ENCODE peak calls at places on chromosome 6, in nine cellular contexts. One of them, this sample, is unnamed.

GRCh38 chr6:41644297-41644879 is 6.1 kb downstream of the MDFI start:
- DNase-seq in sigmoid colon: no peak
- DNase-seq in stomach: no peak
- DNase-seq in A549: no peak
- DNase-seq in transverse colon: no peak
- DNase-seq in ovary: no peak
- DNase-seq in H1: no peak
- DNase-seq in K562: no peak
- DNase-seq in tibial nerve: no peak
- DNase-seq in this sample: no peak

GRCh38 chr6:40999498-41000070 is 39.4 kb downstream of the UNC5CL start:
- DNase-seq in sigmoid colon: peak; percentile 82
- DNase-seq in stomach: peak; percentile 69
- DNase-seq in A549: peak; percentile 81
- DNase-seq in transverse colon: peak; percentile 49
- DNase-seq in ovary: peak; percentile 75
- DNase-seq in H1: peak; percentile 53
- DNase-seq in K562: peak; percentile 70
- DNase-seq in tibial nerve: peak; percentile 19
- DNase-seq in this sample: no peak

GRCh38 chr6:4105980-4106536 is 27.1 kb upstream of the FAM217A start:
- DNase-seq in sigmoid colon: no peak
- DNase-seq in stomach: no peak
- DNase-seq in A549: no peak
- DNase-seq in transverse colon: no peak
- DNase-seq in ovary: no peak
- DNase-seq in H1: no peak
- DNase-seq in K562: no peak
- DNase-seq in tibial nerve: no peak
- DNase-seq in this sample: no peak

GRCh38 chr6:160966493-160967229 is 24.9 kb upstream of the MAP3K4 start:
- DNase-seq in sigmoid colon: no peak
- DNase-seq in stomach: no peak
- DNase-seq in A549: no peak
- DNase-seq in transverse colon: no peak
- DNase-seq in ovary: no peak
- DNase-seq in H1: no peak
- DNase-seq in K562: no peak
- DNase-seq in tibial nerve: no peak
- DNase-seq in this sample: no peak

GRCh38 chr6:89346433-89346832 is 6.1 kb downstream of the UBE2J1 start:
- DNase-seq in sigmoid colon: no peak
- DNase-seq in stomach: no peak
- DNase-seq in A549: no peak
- DNase-seq in transverse colon: no peak
- DNase-seq in ovary: no peak
- DNase-seq in H1: peak; percentile 38
- DNase-seq in K562: no peak
- DNase-seq in tibial nerve: no peak
- DNase-seq in this sample: no peak

GRCh38 chr6:117317261-117317660 is 51.9 kb downstream of the VGLL2 start:
- DNase-seq in sigmoid colon: no peak
- DNase-seq in stomach: no peak
- DNase-seq in A549: peak; percentile 22
- DNase-seq in transverse colon: no peak
- DNase-seq in ovary: no peak
- DNase-seq in H1: no peak
- DNase-seq in K562: no peak
- DNase-seq in tibial nerve: no peak
- DNase-seq in this sample: no peak

GRCh38 chr6:34027445-34027936 is 118.4 kb downstream of the GRM4 start:
- DNase-seq in sigmoid colon: no peak
- DNase-seq in stomach: peak; percentile 71
- DNase-seq in A549: peak; percentile 24
- DNase-seq in transverse colon: peak; percentile 64
- DNase-seq in ovary: peak; percentile 42
- DNase-seq in H1: peak; percentile 29
- DNase-seq in K562: peak; percentile 90
- DNase-seq in tibial nerve: no peak
- DNase-seq in this sample: no peak

GRCh38 chr6:43825187-43826115 is 55.4 kb downstream of the VEGFA start:
- DNase-seq in sigmoid colon: no peak
- DNase-seq in stomach: no peak
- DNase-seq in A549: no peak
- DNase-seq in transverse colon: no peak
- DNase-seq in ovary: no peak
- DNase-seq in H1: no peak
- DNase-seq in K562: no peak
- DNase-seq in tibial nerve: no peak
- DNase-seq in this sample: no peak

GRCh38 chr6:153790048-153790447 is 249.0 kb upstream of the OPRM1 start:
- DNase-seq in sigmoid colon: no peak
- DNase-seq in stomach: no peak
- DNase-seq in A549: peak; percentile 43
- DNase-seq in transverse colon: no peak
- DNase-seq in ovary: no peak
- DNase-seq in H1: no peak
- DNase-seq in K562: no peak
- DNase-seq in tibial nerve: no peak
- DNase-seq in this sample: no peak

GRCh38 chr6:47275640-47276039 is 34.1 kb downstream of the TNFRSF21 start:
- DNase-seq in sigmoid colon: no peak
- DNase-seq in stomach: no peak
- DNase-seq in A549: no peak
- DNase-seq in transverse colon: no peak
- DNase-seq in ovary: no peak
- DNase-seq in H1: no peak
- DNase-seq in K562: no peak
- DNase-seq in tibial nerve: no peak
- DNase-seq in this sample: no peak

GRCh38 chr6:123794190-123794589 is 9.5 kb upstream of the NKAIN2 start:
- DNase-seq in sigmoid colon: no peak
- DNase-seq in stomach: no peak
- DNase-seq in A549: no peak
- DNase-seq in transverse colon: no peak
- DNase-seq in ovary: no peak
- DNase-seq in H1: no peak
- DNase-seq in K562: no peak
- DNase-seq in tibial nerve: no peak
- DNase-seq in this sample: no peak

GRCh38 chr6:111342913-111343312 is 140.1 kb downstream of the REV3L start:
- DNase-seq in sigmoid colon: no peak
- DNase-seq in stomach: no peak
- DNase-seq in A549: no peak
- DNase-seq in transverse colon: no peak
- DNase-seq in ovary: no peak
- DNase-seq in H1: no peak
- DNase-seq in K562: no peak
- DNase-seq in tibial nerve: no peak
- DNase-seq in this sample: no peak

GRCh38 chr6:161908872-161909271 is 635.0 kb upstream of the AGPAT4 start:
- DNase-seq in sigmoid colon: no peak
- DNase-seq in stomach: no peak
- DNase-seq in A549: no peak
- DNase-seq in transverse colon: no peak
- DNase-seq in ovary: no peak
- DNase-seq in H1: no peak
- DNase-seq in K562: no peak
- DNase-seq in tibial nerve: no peak
- DNase-seq in this sample: no peak

GRCh38 chr6:130870179-130870881 is 43.1 kb downstream of the SMLR1 start:
- DNase-seq in sigmoid colon: no peak
- DNase-seq in stomach: no peak
- DNase-seq in A549: no peak
- DNase-seq in transverse colon: no peak
- DNase-seq in ovary: no peak
- DNase-seq in H1: no peak
- DNase-seq in K562: no peak
- DNase-seq in tibial nerve: no peak
- DNase-seq in this sample: no peak

GRCh38 chr6:116482780-116483179 is 21.6 kb downstream of the CALHM6 start:
- DNase-seq in sigmoid colon: no peak
- DNase-seq in stomach: no peak
- DNase-seq in A549: no peak
- DNase-seq in transverse colon: no peak
- DNase-seq in ovary: no peak
- DNase-seq in H1: no peak
- DNase-seq in K562: no peak
- DNase-seq in tibial nerve: no peak
- DNase-seq in this sample: no peak

GRCh38 chr6:26054659-26054936 is 32.6 kb upstream of the HFE start:
- DNase-seq in sigmoid colon: no peak
- DNase-seq in stomach: no peak
- DNase-seq in A549: no peak
- DNase-seq in transverse colon: no peak
- DNase-seq in ovary: no peak
- DNase-seq in H1: no peak
- DNase-seq in K562: no peak
- DNase-seq in tibial nerve: no peak
- DNase-seq in this sample: no peak

GRCh38 chr6:116667620-116668019 is 946 bp downstream of the ZUP1 start:
- DNase-seq in sigmoid colon: no peak
- DNase-seq in stomach: no peak
- DNase-seq in A549: no peak
- DNase-seq in transverse colon: no peak
- DNase-seq in ovary: no peak
- DNase-seq in H1: no peak
- DNase-seq in K562: no peak
- DNase-seq in tibial nerve: no peak
- DNase-seq in this sample: no peak

GRCh38 chr6:137977814-137978213 is 110.8 kb downstream of the TNFAIP3 start:
- DNase-seq in sigmoid colon: no peak
- DNase-seq in stomach: no peak
- DNase-seq in A549: no peak
- DNase-seq in transverse colon: no peak
- DNase-seq in ovary: no peak
- DNase-seq in H1: no peak
- DNase-seq in K562: no peak
- DNase-seq in tibial nerve: no peak
- DNase-seq in this sample: no peak

GRCh38 chr6:149235130-149235561 is 82.4 kb upstream of the TAB2 start:
- DNase-seq in sigmoid colon: no peak
- DNase-seq in stomach: no peak
- DNase-seq in A549: peak; percentile 40
- DNase-seq in transverse colon: peak; percentile 33
- DNase-seq in ovary: no peak
- DNase-seq in H1: no peak
- DNase-seq in K562: no peak
- DNase-seq in tibial nerve: no peak
- DNase-seq in this sample: no peak

GRCh38 chr6:39923394-39923793 is 10.9 kb downstream of the MOCS1 start:
- DNase-seq in sigmoid colon: no peak
- DNase-seq in stomach: peak; percentile 89
- DNase-seq in A549: no peak
- DNase-seq in transverse colon: peak; percentile 79
- DNase-seq in ovary: no peak
- DNase-seq in H1: no peak
- DNase-seq in K562: no peak
- DNase-seq in tibial nerve: no peak
- DNase-seq in this sample: no peak

GRCh38 chr6:84779380-84779779 is 15.0 kb upstream of the TBX18 start:
- DNase-seq in sigmoid colon: no peak
- DNase-seq in stomach: no peak
- DNase-seq in A549: no peak
- DNase-seq in transverse colon: no peak
- DNase-seq in ovary: no peak
- DNase-seq in H1: no peak
- DNase-seq in K562: no peak
- DNase-seq in tibial nerve: no peak
- DNase-seq in this sample: no peak
- TF ChIP-seq CTCF in sigmoid colon: no peak
- TF ChIP-seq CTCF in stomach: no peak
- TF ChIP-seq CTCF in A549: no peak
- TF ChIP-seq CTCF in transverse colon: no peak
- TF ChIP-seq CTCF in ovary: no peak
- TF ChIP-seq CTCF in H1: peak; percentile 15
- TF ChIP-seq CTCF in K562: peak; percentile 30
- TF ChIP-seq CTCF in tibial nerve: no peak
- TF ChIP-seq CTCF in this sample: no peak

GRCh38 chr6:16729183-16729696 is 32.0 kb downstream of the ATXN1 start:
- DNase-seq in sigmoid colon: no peak
- DNase-seq in stomach: no peak
- DNase-seq in A549: peak; percentile 42
- DNase-seq in transverse colon: no peak
- DNase-seq in ovary: no peak
- DNase-seq in H1: no peak
- DNase-seq in K562: no peak
- DNase-seq in tibial nerve: no peak
- DNase-seq in this sample: no peak
- TF ChIP-seq EP300 in sigmoid colon: no peak
- TF ChIP-seq EP300 in stomach: no peak
- TF ChIP-seq EP300 in A549: peak; percentile 21
- TF ChIP-seq EP300 in transverse colon: no peak
- TF ChIP-seq EP300 in ovary: no peak
- TF ChIP-seq EP300 in H1: no peak
- TF ChIP-seq EP300 in K562: no peak
- TF ChIP-seq EP300 in tibial nerve: no peak
- TF ChIP-seq EP300 in this sample: no peak

GRCh38 chr6:56246941-56247653 is at the start of gene COL21A1:
- DNase-seq in sigmoid colon: peak; percentile 81
- DNase-seq in stomach: no peak
- DNase-seq in A549: peak; percentile 24
- DNase-seq in transverse colon: peak; percentile 17
- DNase-seq in ovary: peak; percentile 56
- DNase-seq in H1: peak; percentile 75
- DNase-seq in K562: no peak
- DNase-seq in tibial nerve: peak; percentile 19
- DNase-seq in this sample: no peak
- TF ChIP-seq CTCF in sigmoid colon: no peak
- TF ChIP-seq CTCF in stomach: no peak
- TF ChIP-seq CTCF in A549: no peak
- TF ChIP-seq CTCF in transverse colon: no peak
- TF ChIP-seq CTCF in ovary: no peak
- TF ChIP-seq CTCF in H1: peak; percentile 41
- TF ChIP-seq CTCF in K562: no peak
- TF ChIP-seq CTCF in tibial nerve: peak; percentile 35
- TF ChIP-seq CTCF in this sample: peak; percentile 30

DNA sequence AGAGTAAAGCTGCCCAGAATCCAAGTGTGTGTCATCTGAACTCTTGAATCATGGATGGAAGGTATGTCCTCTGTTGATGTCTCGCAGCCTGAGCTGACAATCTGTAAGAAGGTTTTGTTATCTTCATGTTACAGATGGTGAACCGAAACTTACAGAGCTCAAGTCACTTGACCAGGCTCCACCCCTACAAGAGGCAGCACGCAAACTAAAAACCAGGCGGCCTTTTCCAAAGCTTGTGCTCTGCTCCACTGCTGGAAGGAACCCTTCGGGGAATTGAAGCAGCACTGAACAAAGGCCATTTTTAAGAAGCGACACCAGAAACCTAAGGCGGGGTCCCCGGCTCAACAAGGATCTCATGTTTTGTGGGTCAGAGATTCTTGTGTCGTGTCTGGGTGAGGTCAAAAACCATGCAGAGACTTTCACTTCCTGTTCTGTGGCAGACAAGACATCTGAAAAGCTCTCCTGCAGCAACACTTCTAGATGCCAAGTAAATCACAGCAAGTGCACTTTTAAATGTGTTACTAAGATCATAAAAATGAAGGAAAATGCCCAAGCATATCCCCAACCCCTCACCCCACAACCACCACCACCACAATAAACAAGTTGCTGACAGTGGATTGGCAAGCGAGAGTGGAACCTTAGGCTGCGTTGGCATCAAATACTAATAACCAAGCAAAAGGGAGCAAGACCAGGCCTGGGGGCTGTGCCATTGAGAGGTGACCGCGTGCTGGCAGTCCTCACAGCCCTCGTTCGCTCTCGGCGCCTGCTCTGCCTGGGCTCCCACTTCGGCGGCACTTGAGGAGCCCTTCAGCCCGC is 27.3 kb downstream of the NQO2 start:
- DNase-seq in sigmoid colon: no peak
- DNase-seq in stomach: no peak
- DNase-seq in A549: no peak
- DNase-seq in transverse colon: peak; percentile 24
- DNase-seq in ovary: no peak
- DNase-seq in H1: no peak
- DNase-seq in K562: peak; percentile 68
- DNase-seq in tibial nerve: no peak
- DNase-seq in this sample: no peak
- TF ChIP-seq EP300 in sigmoid colon: no peak
- TF ChIP-seq EP300 in stomach: no peak
- TF ChIP-seq EP300 in A549: no peak
- TF ChIP-seq EP300 in transverse colon: no peak
- TF ChIP-seq EP300 in ovary: no peak
- TF ChIP-seq EP300 in H1: no peak
- TF ChIP-seq EP300 in K562: peak; percentile 86
- TF ChIP-seq EP300 in tibial nerve: peak; percentile 32
- TF ChIP-seq EP300 in this sample: no peak